ENCODE peak calls at places on chromosomes 7 and 10, in four cellular contexts. C, A, V and R are unnamed samples.
A peak's percentile ranks its signal among the peaks of the same experiment; 100 is the strongest.

GRCh38 chr10:11242443-11243386 is 225.0 kb downstream of the CELF2 start:
- DNase-seq in C (no peak), V (no peak), A (no peak), R (peak; percentile 58)

GRCh38 chr10:110979611-110980010 is 60.2 kb downstream of the SHOC2 start:
- DNase-seq in A (no peak), V (no peak), C (no peak), R (no peak)

GRCh38 chr10:124522903-124523260 is 61.3 kb downstream of the LHPP start:
- DNase-seq in C (no peak), V (no peak), A (no peak), R (no peak)

GRCh38 chr10:86953747-86954680 is 3.4 kb downstream of the MMRN2 start:
- DNase-seq in V (peak; percentile 88), C (no peak), A (no peak), R (no peak)

GRCh38 chr7:122674502-122674901 is 24.4 kb downstream of the RNF133 start:
- DNase-seq in C (peak; percentile 33), A (no peak), V (no peak), R (no peak)

GRCh38 chr10:1612910-1613309 is 124.4 kb downstream of the ADARB2 start:
- DNase-seq in A (no peak), V (no peak), C (no peak), R (no peak)

GRCh38 chr7:42932861-42933591 is 850 bp downstream of the MRPL32 start:
- DNase-seq in V (peak; percentile 39), C (peak; percentile 26), A (peak; percentile 55), R (no peak)

GRCh38 chr7:95396136-95397032 is at the start of gene PON3:
- DNase-seq in A (no peak), V (no peak), C (peak; percentile 68), R (peak; percentile 26)

GRCh38 chr10:116721991-116722392 is 20.4 kb downstream of the HSPA12A start:
- DNase-seq in A (peak; percentile 93), V (no peak), C (no peak), R (no peak)

GRCh38 chr7:44987996-44988395 is 9.2 kb upstream of the MYO1G start:
- DNase-seq in A (no peak), C (no peak), V (no peak), R (no peak)

GRCh38 chr10:33688506-33688905 is 354.0 kb upstream of the NRP1 start:
- DNase-seq in A (no peak), V (no peak), C (no peak), R (no peak)

GRCh38 chr10:17181751-17182150 is 19.7 kb downstream of the TRDMT1 start:
- DNase-seq in C (no peak), A (no peak), V (no peak), R (no peak)

GRCh38 chr10:109633846-109634245 is 289.5 kb downstream of the XPNPEP1 start:
- DNase-seq in A (peak; percentile 11), C (no peak), V (no peak), R (no peak)

GRCh38 chr10:61108880-61109279 is 164.9 kb upstream of the RHOBTB1 start:
- DNase-seq in A (no peak), C (no peak), V (no peak), R (no peak)

GRCh38 chr10:104622598-104623209 is 18.4 kb upstream of the SORCS3 start:
- DNase-seq in C (no peak), A (peak; percentile 61), V (peak; percentile 58), R (peak; percentile 32)

GRCh38 chr10:61091531-61091930 is 147.5 kb upstream of the RHOBTB1 start:
- DNase-seq in V (no peak), C (no peak), A (no peak), R (no peak)

GRCh38 chr10:122407375-122408125 is 33.0 kb downstream of the PLEKHA1 start:
- DNase-seq in A (no peak), C (no peak), V (no peak), R (peak; percentile 63)

GRCh38 chr10:96017227-96017687 is 26.1 kb upstream of the CCNJ start:
- DNase-seq in V (peak; percentile 76), A (peak; percentile 74), C (peak; percentile 36), R (peak; percentile 29)

GRCh38 chr10:127614484-127614883 is 65.4 kb downstream of the NPS start:
- DNase-seq in A (no peak), C (no peak), V (no peak), R (no peak)

GRCh38 chr10:110399163-110400094 is 94.7 kb upstream of the SMNDC1 start:
- DNase-seq in A (peak; percentile 98), V (no peak), C (peak; percentile 54), R (no peak)